ENCODE peak calls at places on chromosomes 7 and 10, in nine cellular contexts. S, R, K, I, G, N, W, C and T are unnamed samples.

GRCh38 chr10:6278519-6279120 is 75.9 kb downstream of the PFKFB3 start:
- DNase-seq in S (no peak), R (no peak), K (no peak), I (no peak), G (no peak), N (no peak), W (no peak), C (no peak), T (no peak)

GRCh38 chr7:123865517-123866117 is 20.6 kb downstream of the HYAL4 start:
- DNase-seq in S (peak), R (peak), K (no peak), I (peak), G (peak), N (peak), W (peak), C (peak), T (peak)

GRCh38 chr10:124106241-124106905 is 13.0 kb upstream of the CHST15 start:
- DNase-seq in S (no peak), R (peak), K (no peak), I (peak), G (peak), N (peak), W (peak), C (no peak), T (no peak)

GRCh38 chr10:21556527-21556926 is 22.5 kb downstream of the MLLT10 start:
- DNase-seq in S (no peak), R (no peak), K (no peak), I (no peak), G (no peak), N (no peak), W (no peak), C (no peak), T (no peak)

GRCh38 chr7:155084989-155085388 is 14.9 kb downstream of the HTR5A start:
- DNase-seq in S (no peak), R (no peak), K (no peak), I (no peak), G (no peak), N (no peak), W (no peak), C (no peak), T (no peak)

GRCh38 chr7:73669316-73669715 is 1.7 kb downstream of the VPS37D start:
- DNase-seq in S (no peak), R (no peak), K (no peak), I (no peak), G (no peak), N (no peak), W (no peak), C (peak), T (no peak)

GRCh38 chr10:101233863-101234262 is 4.6 kb upstream of the LBX1 start:
- DNase-seq in S (no peak), R (no peak), K (no peak), I (no peak), G (no peak), N (no peak), W (no peak), C (no peak), T (no peak)

GRCh38 chr10:24902400-24902728 is 50.0 kb downstream of the PRTFDC1 start:
- DNase-seq in S (no peak), R (no peak), K (no peak), I (no peak), G (no peak), N (no peak), W (no peak), C (no peak), T (no peak)

GRCh38 chr10:23053036-23053435 is 42.3 kb upstream of the MSRB2 start:
- DNase-seq in S (no peak), R (no peak), K (no peak), I (no peak), G (peak), N (peak), W (peak), C (no peak), T (no peak)

GRCh38 chr10:67386260-67386659 is 309.7 kb downstream of the CTNNA3 start:
- DNase-seq in S (no peak), R (no peak), K (no peak), I (no peak), G (no peak), N (no peak), W (no peak), C (peak), T (no peak)